ENCODE peak calls at places on chromosomes 11 and 22, in eight cellular contexts. P is right atrium auricular region; D is A549; I is MM.1S; C is CD8-positive, alpha-beta memory T cell; J is cardiac muscle cell; E is mesenchymal stem cell; O is CD4-positive, alpha-beta memory T cell. X is an unnamed sample. For H3K4me1, the result is how much of the 10 kb centered on the place peaks cover.

GRCh38 chr11:128716661-128717210 is 22.9 kb downstream of the FLI1 start:
- DNase-seq in D (no peak), P (no peak), J (peak), I (peak), C (peak), O (peak), E (peak), X (no peak)

GRCh38 chr11:128686745-128687177 is 7.1 kb upstream of the FLI1 start:
- DNase-seq in P (no peak), J (peak), E (peak), O (peak), D (no peak), C (peak), I (peak), X (peak)

GRCh38 chr22:30178180-30179126 is 68.1 kb downstream of the LIF start:
- DNase-seq in P (no peak), I (no peak), D (no peak), E (no peak), O (peak), C (no peak), J (no peak), X (no peak)

GRCh38 chr11:36456136-36456535 is 53.9 kb downstream of the TRAF6 start:
- DNase-seq in O (no peak), J (no peak), D (no peak), I (no peak), C (no peak), P (no peak), E (no peak), X (no peak)

GRCh38 chr11:131668867-131669780 is 298.7 kb downstream of the NTM start:
- DNase-seq in E (peak), O (no peak), D (peak), C (no peak), J (peak), I (peak), P (no peak), X (peak)

GRCh38 chr11:75263944-75264349 is 23.4 kb downstream of the TPBGL start:
- DNase-seq in P (no peak), O (no peak), D (no peak), E (peak), J (no peak), C (no peak), I (no peak), X (peak)

GRCh38 chr11:119130662-119131061 is 9.3 kb downstream of the HINFP start:
- DNase-seq in D (no peak), C (no peak), E (peak), O (no peak), J (peak), I (no peak), P (no peak), X (no peak)

GRCh38 chr11:83157755-83158473 is 983 bp downstream of the PCF11 start:
- DNase-seq in J (peak), O (peak), C (peak), E (peak), D (peak), P (no peak), I (peak), X (peak)

GRCh38 chr11:13667245-13667644 is 1.2 kb upstream of the FAR1 start:
- DNase-seq in P (no peak), O (no peak), E (no peak), J (no peak), D (no peak), C (no peak), I (no peak), X (no peak)

GRCh38 chr22:31046591-31047226 is 34.4 kb upstream of the SMTN start:
- DNase-seq in O (no peak), D (no peak), P (peak), E (peak), J (peak), C (no peak), I (no peak), X (peak)

GRCh38 chr11:120908521-120909181 is 115.3 kb upstream of the TBCEL start:
- DNase-seq in I (no peak), O (no peak), D (no peak), E (no peak), C (peak), J (peak), P (no peak), X (no peak)

GRCh38 chr11:4066960-4067359 is 27.6 kb upstream of the RRM1 start:
- DNase-seq in J (no peak), I (no peak), D (no peak), E (no peak), O (no peak), C (no peak), P (no peak), X (no peak)

GRCh38 chr22:19517171-19517500 is 7.1 kb downstream of the CLDN5 start:
- DNase-seq in C (no peak), P (no peak), E (no peak), J (no peak), I (no peak), O (no peak), D (no peak), X (no peak)

GRCh38 chr22:22070371-22070824 is 87.8 kb upstream of the TOP3B start:
- DNase-seq in E (no peak), D (no peak), J (no peak), P (no peak), O (no peak), I (no peak), C (no peak), X (no peak)

GRCh38 chr11:60887531-60887930 is 18.9 kb downstream of the PRPF19 start:
- DNase-seq in J (peak), I (peak), E (peak), O (no peak), C (no peak), P (no peak), D (peak), X (no peak)

GRCh38 chr11:23772081-23772480 is 724.8 kb upstream of the LUZP2 start:
- DNase-seq in J (no peak), D (no peak), O (no peak), C (no peak), E (peak), I (no peak), P (no peak), X (no peak)

GRCh38 chr11:20112291-20113146 is 47.8 kb downstream of the DBX1 start:
- DNase-seq in J (peak), O (no peak), I (no peak), P (peak), E (peak), D (peak), C (no peak), X (peak)

GRCh38 chr22:36344106-36344827 is 43.5 kb downstream of the MYH9 start:
- DNase-seq in J (no peak), E (no peak), I (no peak), D (no peak), O (no peak), P (no peak), C (no peak), X (no peak)

GRCh38 chr22:17387356-17387755 is 18.1 kb downstream of the CECR2 start:
- DNase-seq in C (no peak), D (no peak), E (no peak), J (no peak), P (no peak), I (no peak), O (no peak), X (no peak)

GRCh38 chr11:87223816-87224215 is 186.1 kb downstream of the TMEM135 start:
- DNase-seq in C (no peak), O (no peak), E (no peak), D (no peak), P (no peak), J (peak), I (no peak), X (no peak)

GRCh38 chr11:75841739-75842138 is 26.7 kb downstream of the UVRAG start:
- DNase-seq in P (no peak), J (no peak), I (no peak), D (no peak), E (no peak), C (no peak), O (no peak), X (no peak)

GRCh38 chr11:16278986-16279385 is 77.4 kb downstream of the SOX6 start:
- DNase-seq in I (no peak), D (no peak), J (no peak), P (no peak), E (no peak), O (no peak), C (no peak), X (no peak)

GRCh38 chr22:38504731-38505594 is 1.1 kb downstream of the DDX17 start:
- DNase-seq in J (peak), I (peak), C (peak), P (no peak), E (peak), D (no peak), O (peak), X (peak)

GRCh38 chr11:119055901-119056300 is 1.1 kb downstream of the HYOU1 start:
- DNase-seq in D (peak), E (peak), J (peak), C (no peak), O (no peak), P (no peak), I (peak), X (no peak)

GRCh38 chr22:22920104-22920654 is 32.6 kb downstream of the IGLL5 start:
- DNase-seq in I (no peak), O (no peak), J (no peak), C (no peak), E (no peak), P (no peak), D (no peak), X (no peak)

GRCh38 chr11:74288161-74288560 is 23.3 kb downstream of the P4HA3 start:
- DNase-seq in I (no peak), C (no peak), J (peak), E (peak), P (no peak), O (no peak), D (peak), X (no peak)

GRCh38 chr11:29129850-29130249 is 887.0 kb downstream of the KCNA4 start:
- DNase-seq in E (peak), O (no peak), I (no peak), P (no peak), C (no peak), D (no peak), J (peak), X (no peak)

GRCh38 chr11:111934301-111934700 is 2.8 kb upstream of the DIXDC1 start:
- DNase-seq in O (no peak), I (no peak), E (no peak), J (no peak), C (no peak), P (no peak), D (no peak), X (no peak)
- H3K4me1 ChIP-seq in O (under half), I (under half), E (under half), J (under half), C (under half), P (under half), D (half or more), X (under half)

GRCh38 chr11:35242843-35243242 is 103.9 kb downstream of the CD44 start:
- DNase-seq in D (no peak), I (no peak), J (no peak), C (no peak), E (no peak), P (no peak), O (peak), X (no peak)
- H3K27ac ChIP-seq in D (no peak), I (no peak), J (no peak), C (no peak), E (no peak), P (no peak), O (no peak), X (no peak)

DNA sequence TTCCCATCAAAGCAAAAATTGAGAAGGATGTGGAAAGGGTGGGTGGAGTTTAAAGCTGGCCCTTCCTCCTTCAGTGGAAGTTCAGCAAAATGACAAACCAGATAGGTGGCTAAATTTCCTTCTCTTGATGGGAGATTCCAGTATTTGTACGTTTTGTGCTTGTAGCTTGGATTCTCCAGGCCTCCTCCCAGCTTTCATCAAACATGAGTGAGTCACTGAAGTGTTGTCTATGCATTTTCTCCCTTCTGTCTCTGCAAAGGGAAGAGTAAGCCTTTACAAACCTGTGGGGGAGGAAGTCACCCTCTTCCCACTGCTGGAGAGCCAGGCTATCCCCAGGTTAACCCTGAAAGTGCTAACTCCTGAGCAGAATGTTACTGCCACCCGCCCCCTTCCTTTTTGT is 6.4 kb downstream of the MARK2 start:
- DNase-seq in I (no peak), J (peak), D (no peak), C (no peak), O (no peak), E (peak), P (no peak), X (no peak)
- H3K4me1 ChIP-seq in I (under half), J (under half), D (under half), C (half or more), O (half or more), E (under half), P (half or more), X (under half)

GRCh38 chr22:47433627-47434026 is 671.2 kb downstream of the TBC1D22A start:
- DNase-seq in C (no peak), E (no peak), D (no peak), P (peak), J (no peak), O (no peak), I (no peak), X (no peak)
- H3K27ac ChIP-seq in C (no peak), E (no peak), D (no peak), P (no peak), J (no peak), O (no peak), I (no peak), X (no peak)

DNA sequence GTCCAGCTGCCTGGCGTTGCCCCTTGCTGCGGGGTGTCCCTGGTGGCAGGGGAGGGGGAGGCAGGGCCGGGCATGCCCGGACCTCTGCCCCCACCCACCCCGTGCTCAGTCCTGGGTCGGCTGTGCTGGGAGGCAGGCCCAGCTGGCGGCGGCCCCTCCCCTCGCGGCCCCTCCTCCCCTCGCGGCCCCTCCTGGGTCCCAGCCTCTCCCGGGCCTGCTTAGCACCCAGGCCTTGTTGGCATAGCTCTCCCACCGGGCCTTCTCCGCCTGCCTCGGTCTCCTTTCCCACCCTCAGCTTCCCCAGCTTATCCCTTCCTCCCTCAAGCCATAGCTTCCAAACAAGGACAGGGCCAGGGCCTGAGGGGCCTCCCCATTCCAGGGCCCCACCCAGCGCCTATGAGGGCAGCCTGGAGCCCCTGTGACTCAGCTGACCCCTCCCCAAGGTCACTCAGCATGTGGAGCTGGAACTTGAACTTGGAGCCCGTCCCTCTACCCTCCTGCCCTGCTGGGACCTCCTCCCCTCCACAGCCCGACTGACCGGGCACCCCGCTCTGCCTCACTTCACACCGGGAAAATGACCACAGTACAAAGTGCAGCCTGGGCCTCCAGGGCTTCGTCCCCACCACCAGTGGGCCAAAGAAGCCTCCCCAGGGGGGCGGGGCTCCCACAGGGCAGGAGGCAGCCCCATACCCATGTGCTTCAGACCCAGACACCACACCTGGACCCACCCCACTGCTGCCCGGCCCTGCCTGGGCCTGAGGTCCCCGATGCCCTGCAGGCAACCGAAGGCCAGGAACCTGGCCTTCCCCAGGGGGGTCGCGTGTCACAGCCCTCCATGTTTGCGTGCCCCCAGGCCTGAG is 1.2 kb downstream of the EPS8L2 start:
- DNase-seq in I (no peak), O (no peak), J (no peak), E (peak), D (peak), P (no peak), C (no peak), X (no peak)
- H3K4me1 ChIP-seq in I (under half), O (under half), J (under half), E (half or more), D (half or more), P (under half), C (under half), X (under half)

GRCh38 chr22:49947296-49947622 is 13.3 kb upstream of the PIM3 start:
- DNase-seq in P (no peak), E (no peak), J (no peak), I (no peak), C (no peak), O (no peak), D (no peak), X (no peak)
- H3K27ac ChIP-seq in P (no peak), E (no peak), J (no peak), I (no peak), C (no peak), O (no peak), D (peak), X (peak)

GRCh38 chr11:7591992-7592391 is 78.2 kb downstream of the PPFIBP2 start:
- DNase-seq in J (no peak), O (no peak), I (no peak), P (no peak), E (no peak), C (no peak), D (no peak), X (no peak)

GRCh38 chr11:7593476-7593875 is 79.7 kb downstream of the PPFIBP2 start:
- DNase-seq in E (no peak), D (no peak), J (no peak), I (no peak), P (no peak), C (no peak), O (no peak), X (no peak)

GRCh38 chr11:7591107-7591894 is 77.5 kb downstream of the PPFIBP2 start:
- DNase-seq in P (peak), E (no peak), J (no peak), C (no peak), I (no peak), O (no peak), D (no peak), X (no peak)

GRCh38 chr11:7590529-7590928 is 76.7 kb downstream of the PPFIBP2 start:
- DNase-seq in C (no peak), J (no peak), D (no peak), O (no peak), E (no peak), P (peak), I (no peak), X (no peak)

DNA sequence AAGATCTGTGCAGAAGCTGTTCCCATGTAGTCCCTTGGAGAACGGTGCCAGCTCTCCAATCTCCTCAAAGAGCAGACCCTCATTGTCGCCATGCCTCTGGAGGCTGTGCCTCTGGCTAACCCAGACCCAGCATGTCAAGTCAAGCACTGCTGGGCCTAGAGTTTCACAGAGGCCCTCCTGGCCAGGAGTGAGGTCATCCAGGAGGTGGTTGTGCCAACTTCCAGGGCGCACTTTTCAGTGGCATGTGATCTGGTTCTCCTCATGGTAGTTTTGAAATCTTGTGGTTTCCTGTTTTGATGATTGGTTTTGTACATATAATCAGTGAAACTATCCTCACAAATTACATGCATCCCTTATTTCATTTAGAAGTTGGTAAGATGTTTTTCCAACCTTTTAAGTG is 78.9 kb downstream of the PPFIBP2 start:
- DNase-seq in P (peak), O (no peak), E (peak), J (peak), C (no peak), D (no peak), I (peak), X (no peak)
- H3K4me1 ChIP-seq in P (under half), O (under half), E (under half), J (under half), C (under half), D (under half), I (under half), X (under half)

GRCh38 chr22:42151924-42152635 is 21.5 kb upstream of the CYP2D6 start:
- DNase-seq in J (no peak), E (no peak), O (no peak), D (no peak), P (no peak), C (no peak), I (no peak), X (no peak)

GRCh38 chr22:42154731-42155543 is 24.3 kb upstream of the CYP2D6 start:
- DNase-seq in C (no peak), E (no peak), D (no peak), P (no peak), O (no peak), J (no peak), I (no peak), X (no peak)

GRCh38 chr22:42152661-42153270 is 22.2 kb upstream of the CYP2D6 start:
- DNase-seq in O (no peak), C (no peak), J (no peak), I (no peak), P (no peak), D (no peak), E (no peak), X (no peak)

GRCh38 chr22:42156121-42156520 is 25.5 kb upstream of the CYP2D6 start:
- DNase-seq in C (no peak), P (no peak), I (no peak), J (no peak), E (no peak), D (no peak), O (no peak), X (no peak)

DNA sequence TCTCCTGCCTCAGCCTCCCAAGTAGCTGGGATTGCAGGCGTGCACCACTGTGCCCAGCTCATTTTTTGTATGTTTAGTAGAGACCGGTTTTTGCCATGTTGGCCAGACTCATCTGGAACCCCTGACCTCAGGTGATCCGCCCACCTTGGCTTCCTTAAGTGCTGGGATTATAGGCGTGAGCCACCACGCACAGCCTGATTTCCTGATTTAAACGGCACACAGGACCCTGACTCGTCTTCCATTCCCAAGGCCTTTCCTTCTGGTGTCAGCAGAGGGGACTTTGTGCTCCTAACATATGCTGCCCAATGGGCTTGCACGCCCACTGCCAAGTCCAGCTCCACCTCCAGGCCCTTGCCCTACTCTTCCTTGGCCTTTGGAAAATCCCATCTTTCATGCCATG is 23.7 kb upstream of the CYP2D6 start:
- DNase-seq in J (no peak), I (no peak), E (no peak), D (no peak), P (no peak), O (no peak), C (no peak), X (no peak)
- H3K27ac ChIP-seq in J (no peak), I (no peak), E (no peak), D (no peak), P (no peak), O (no peak), C (no peak), X (no peak)

GRCh38 chr11:111574373-111575230 is 27.6 kb upstream of the SIK2 start:
- DNase-seq in I (no peak), J (no peak), C (no peak), E (peak), O (no peak), D (no peak), P (no peak), X (no peak)
- H3K4me1 ChIP-seq in I (under half), J (under half), C (under half), E (under half), O (under half), D (under half), P (under half), X (under half)